ENCODE peak calls at places on chromosome 1, in eight cellular contexts. One of them, this sample, is unnamed.
A peak's percentile ranks its signal among the peaks of the same experiment; 100 is the strongest.

GRCh38 chr1:31926846-31927660 is 11.1 kb downstream of the PTP4A2 start:
- DNase-seq in BJ: no peak
- DNase-seq in GM12864: no peak
- DNase-seq in A549: no peak
- DNase-seq in endodermal cell: no peak
- DNase-seq in HFFc6: no peak
- DNase-seq in heart right ventricle: no peak
- DNase-seq in WERI-Rb-1: no peak
- DNase-seq in this sample: no peak

GRCh38 chr1:33576821-33577599 is 104.6 kb downstream of the ZSCAN20 start:
- DNase-seq in BJ: no peak
- DNase-seq in GM12864: no peak
- DNase-seq in A549: no peak
- DNase-seq in endodermal cell: peak; percentile 51
- DNase-seq in HFFc6: no peak
- DNase-seq in heart right ventricle: no peak
- DNase-seq in WERI-Rb-1: no peak
- DNase-seq in this sample: no peak

GRCh38 chr1:246165826-246166709 is 341.0 kb downstream of the SMYD3 start:
- DNase-seq in BJ: no peak
- DNase-seq in GM12864: no peak
- DNase-seq in A549: peak; percentile 51
- DNase-seq in endodermal cell: no peak
- DNase-seq in HFFc6: no peak
- DNase-seq in heart right ventricle: no peak
- DNase-seq in WERI-Rb-1: no peak
- DNase-seq in this sample: no peak

GRCh38 chr1:241213147-241213546 is 143.9 kb downstream of the RGS7 start:
- DNase-seq in BJ: no peak
- DNase-seq in GM12864: no peak
- DNase-seq in A549: no peak
- DNase-seq in endodermal cell: no peak
- DNase-seq in HFFc6: no peak
- DNase-seq in heart right ventricle: no peak
- DNase-seq in WERI-Rb-1: no peak
- DNase-seq in this sample: no peak

GRCh38 chr1:31677949-31678348 is 25.9 kb downstream of the COL16A1 start:
- DNase-seq in BJ: no peak
- DNase-seq in GM12864: no peak
- DNase-seq in A549: no peak
- DNase-seq in endodermal cell: no peak
- DNase-seq in HFFc6: no peak
- DNase-seq in heart right ventricle: no peak
- DNase-seq in WERI-Rb-1: no peak
- DNase-seq in this sample: no peak

GRCh38 chr1:102872097-102872496 is 236.2 kb downstream of the COL11A1 start:
- DNase-seq in BJ: no peak
- DNase-seq in GM12864: no peak
- DNase-seq in A549: no peak
- DNase-seq in endodermal cell: no peak
- DNase-seq in HFFc6: no peak
- DNase-seq in heart right ventricle: no peak
- DNase-seq in WERI-Rb-1: no peak
- DNase-seq in this sample: no peak

GRCh38 chr1:98119793-98120192 is 199.0 kb upstream of the DPYD start:
- DNase-seq in BJ: no peak
- DNase-seq in GM12864: no peak
- DNase-seq in A549: peak; percentile 7
- DNase-seq in endodermal cell: peak; percentile 67
- DNase-seq in HFFc6: no peak
- DNase-seq in heart right ventricle: no peak
- DNase-seq in WERI-Rb-1: no peak
- DNase-seq in this sample: peak; percentile 8

GRCh38 chr1:159561513-159561912 is 25.7 kb upstream of the OR10J5 start:
- DNase-seq in BJ: no peak
- DNase-seq in GM12864: no peak
- DNase-seq in A549: no peak
- DNase-seq in endodermal cell: no peak
- DNase-seq in HFFc6: no peak
- DNase-seq in heart right ventricle: no peak
- DNase-seq in WERI-Rb-1: no peak
- DNase-seq in this sample: no peak

GRCh38 chr1:6703016-6703415 is 1.4 kb upstream of the DNAJC11 start:
- DNase-seq in BJ: no peak
- DNase-seq in GM12864: no peak
- DNase-seq in A549: no peak
- DNase-seq in endodermal cell: no peak
- DNase-seq in HFFc6: no peak
- DNase-seq in heart right ventricle: no peak
- DNase-seq in WERI-Rb-1: no peak
- DNase-seq in this sample: no peak

GRCh38 chr1:67532452-67533216 is 102.4 kb upstream of the SERBP1 start:
- DNase-seq in BJ: peak; percentile 37
- DNase-seq in GM12864: peak; percentile 45
- DNase-seq in A549: peak; percentile 82
- DNase-seq in endodermal cell: peak; percentile 75
- DNase-seq in HFFc6: peak; percentile 78
- DNase-seq in heart right ventricle: peak; percentile 42
- DNase-seq in WERI-Rb-1: peak; percentile 71
- DNase-seq in this sample: peak; percentile 78

GRCh38 chr1:25017436-25018109 is 87.5 kb upstream of the RUNX3 start:
- DNase-seq in BJ: no peak
- DNase-seq in GM12864: no peak
- DNase-seq in A549: peak; percentile 23
- DNase-seq in endodermal cell: peak; percentile 84
- DNase-seq in HFFc6: peak; percentile 17
- DNase-seq in heart right ventricle: no peak
- DNase-seq in WERI-Rb-1: peak; percentile 52
- DNase-seq in this sample: no peak
- TF ChIP-seq CTCF in BJ: no peak
- TF ChIP-seq CTCF in GM12864: no peak
- TF ChIP-seq CTCF in A549: no peak
- TF ChIP-seq CTCF in endodermal cell: peak; percentile 55
- TF ChIP-seq CTCF in HFFc6: peak; percentile 41
- TF ChIP-seq CTCF in heart right ventricle: no peak
- TF ChIP-seq CTCF in WERI-Rb-1: peak; percentile 58
- TF ChIP-seq CTCF in this sample: peak; percentile 9

GRCh38 chr1:243414152-243414494 is 158.3 kb downstream of the SDCCAG8 start:
- DNase-seq in BJ: no peak
- DNase-seq in GM12864: no peak
- DNase-seq in A549: no peak
- DNase-seq in endodermal cell: no peak
- DNase-seq in HFFc6: no peak
- DNase-seq in heart right ventricle: no peak
- DNase-seq in WERI-Rb-1: no peak
- DNase-seq in this sample: no peak
- TF ChIP-seq CTCF in BJ: no peak
- TF ChIP-seq CTCF in GM12864: no peak
- TF ChIP-seq CTCF in A549: no peak
- TF ChIP-seq CTCF in endodermal cell: no peak
- TF ChIP-seq CTCF in HFFc6: no peak
- TF ChIP-seq CTCF in heart right ventricle: no peak
- TF ChIP-seq CTCF in WERI-Rb-1: no peak
- TF ChIP-seq CTCF in this sample: no peak

GRCh38 chr1:112674986-112675727 is 698 bp downstream of the MOV10 start:
- DNase-seq in BJ: no peak
- DNase-seq in GM12864: no peak
- DNase-seq in A549: no peak
- DNase-seq in endodermal cell: peak; percentile 87
- DNase-seq in HFFc6: no peak
- DNase-seq in heart right ventricle: peak; percentile 46
- DNase-seq in WERI-Rb-1: peak; percentile 54
- DNase-seq in this sample: peak; percentile 10
- TF ChIP-seq CTCF in BJ: no peak
- TF ChIP-seq CTCF in GM12864: peak; percentile 3
- TF ChIP-seq CTCF in A549: peak; percentile 17
- TF ChIP-seq CTCF in endodermal cell: peak; percentile 27
- TF ChIP-seq CTCF in HFFc6: peak; percentile 28
- TF ChIP-seq CTCF in heart right ventricle: no peak
- TF ChIP-seq CTCF in WERI-Rb-1: peak; percentile 31
- TF ChIP-seq CTCF in this sample: no peak

DNA sequence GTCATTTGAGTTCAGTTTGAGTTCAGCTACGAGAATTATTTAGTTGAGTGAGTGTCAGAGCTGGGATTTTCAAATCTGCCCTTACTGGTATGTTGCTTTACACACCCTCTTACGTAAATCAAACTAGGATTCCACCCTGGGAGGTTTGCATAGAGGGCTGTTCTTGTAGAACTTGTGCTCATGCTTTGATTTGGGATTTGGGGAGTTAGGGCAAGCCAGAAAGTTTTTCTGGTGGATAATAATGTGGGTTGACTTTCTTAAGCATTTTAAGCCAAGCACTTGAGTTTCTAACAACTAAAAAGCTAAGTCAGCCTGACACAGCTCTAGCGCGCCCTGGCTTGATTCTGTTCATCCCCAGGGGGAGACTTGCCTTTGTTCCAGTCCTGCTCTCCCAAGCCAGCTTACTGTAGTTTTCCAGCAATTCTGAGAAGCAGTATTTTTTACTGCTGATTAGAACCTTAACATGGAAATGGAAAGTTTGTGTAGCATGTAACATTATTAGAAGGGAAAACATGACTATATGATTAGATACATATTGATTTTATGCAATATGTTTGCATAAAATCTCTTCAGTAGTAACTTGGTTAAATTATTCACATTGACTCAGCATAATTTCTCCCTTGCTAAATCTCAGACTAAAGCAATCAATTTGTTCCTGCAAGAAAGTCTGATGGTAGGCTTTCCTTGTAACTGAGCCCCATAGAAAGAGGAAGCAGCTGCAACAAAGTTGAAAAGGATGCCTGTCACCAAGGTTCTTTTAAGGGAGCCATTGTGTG is 11.1 kb upstream of the PGD start:
- DNase-seq in BJ: no peak
- DNase-seq in GM12864: no peak
- DNase-seq in A549: peak; percentile 97
- DNase-seq in endodermal cell: peak; percentile 62
- DNase-seq in HFFc6: peak; percentile 80
- DNase-seq in heart right ventricle: peak; percentile 51
- DNase-seq in WERI-Rb-1: no peak
- DNase-seq in this sample: peak; percentile 63
- TF ChIP-seq CTCF in BJ: peak; percentile 30
- TF ChIP-seq CTCF in GM12864: no peak
- TF ChIP-seq CTCF in A549: no peak
- TF ChIP-seq CTCF in endodermal cell: peak; percentile 19
- TF ChIP-seq CTCF in HFFc6: peak; percentile 27
- TF ChIP-seq CTCF in heart right ventricle: no peak
- TF ChIP-seq CTCF in WERI-Rb-1: no peak
- TF ChIP-seq CTCF in this sample: no peak

GRCh38 chr1:21655748-21656147 is 13.4 kb downstream of the RAP1GAP start:
- DNase-seq in BJ: no peak
- DNase-seq in GM12864: no peak
- DNase-seq in A549: peak; percentile 51
- DNase-seq in endodermal cell: peak; percentile 89
- DNase-seq in HFFc6: peak; percentile 8
- DNase-seq in heart right ventricle: no peak
- DNase-seq in WERI-Rb-1: peak; percentile 65
- DNase-seq in this sample: no peak
- TF ChIP-seq CTCF in BJ: no peak
- TF ChIP-seq CTCF in GM12864: no peak
- TF ChIP-seq CTCF in A549: no peak
- TF ChIP-seq CTCF in endodermal cell: peak; percentile 60
- TF ChIP-seq CTCF in HFFc6: no peak
- TF ChIP-seq CTCF in heart right ventricle: no peak
- TF ChIP-seq CTCF in WERI-Rb-1: peak; percentile 65
- TF ChIP-seq CTCF in this sample: no peak

GRCh38 chr1:235516862-235517446 is 12.7 kb upstream of the B3GALNT2 start:
- DNase-seq in BJ: no peak
- DNase-seq in GM12864: no peak
- DNase-seq in A549: no peak
- DNase-seq in endodermal cell: peak; percentile 63
- DNase-seq in HFFc6: no peak
- DNase-seq in heart right ventricle: no peak
- DNase-seq in WERI-Rb-1: no peak
- DNase-seq in this sample: no peak

GRCh38 chr1:235515844-235516512 is 11.7 kb upstream of the B3GALNT2 start:
- DNase-seq in BJ: no peak
- DNase-seq in GM12864: no peak
- DNase-seq in A549: no peak
- DNase-seq in endodermal cell: no peak
- DNase-seq in HFFc6: no peak
- DNase-seq in heart right ventricle: no peak
- DNase-seq in WERI-Rb-1: no peak
- DNase-seq in this sample: no peak

GRCh38 chr1:235511470-235512240 is 7.4 kb upstream of the B3GALNT2 start:
- DNase-seq in BJ: no peak
- DNase-seq in GM12864: no peak
- DNase-seq in A549: peak; percentile 47
- DNase-seq in endodermal cell: peak; percentile 68
- DNase-seq in HFFc6: peak; percentile 23
- DNase-seq in heart right ventricle: no peak
- DNase-seq in WERI-Rb-1: peak; percentile 65
- DNase-seq in this sample: peak; percentile 49

DNA sequence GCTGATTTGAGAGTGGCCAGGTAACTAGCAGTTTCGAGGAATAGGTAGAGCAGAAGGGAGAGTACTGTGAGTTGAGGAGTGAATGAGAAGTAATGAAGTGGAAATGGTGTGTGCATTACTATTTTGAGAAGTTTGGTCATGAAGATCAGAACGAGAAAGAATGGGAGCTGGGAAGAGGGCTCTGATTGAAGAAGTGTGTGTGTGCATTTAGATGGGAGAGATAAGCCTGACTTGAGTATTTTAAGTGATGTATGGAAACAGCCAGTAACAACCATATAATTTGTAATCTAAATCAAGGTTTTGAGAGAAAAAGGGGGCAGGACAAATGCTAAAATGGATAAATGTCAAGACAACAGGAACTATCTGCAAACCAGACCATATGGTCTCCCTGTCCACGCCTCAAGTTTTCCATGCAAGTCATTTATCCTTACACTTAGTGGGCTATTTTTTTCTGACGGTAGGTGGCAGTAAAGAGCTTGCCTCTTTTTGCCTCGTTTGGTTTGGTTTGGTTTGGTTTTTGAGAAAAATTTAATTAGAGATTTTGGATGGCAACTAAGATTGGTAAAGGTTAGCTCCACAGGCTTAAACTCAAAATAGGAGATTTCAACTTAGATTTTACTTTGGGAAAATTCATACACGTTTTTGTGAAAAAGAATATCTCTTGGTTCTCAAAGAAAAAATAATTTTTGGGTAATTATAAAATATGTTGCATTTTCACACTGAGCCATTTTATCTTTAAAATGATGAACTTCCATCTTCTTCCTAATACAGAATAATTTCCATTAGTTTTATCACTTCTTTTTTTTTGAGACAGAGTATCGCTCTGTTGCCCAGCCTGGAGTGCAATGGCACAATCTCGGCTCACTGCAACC is 9.5 kb upstream of the B3GALNT2 start:
- DNase-seq in BJ: no peak
- DNase-seq in GM12864: no peak
- DNase-seq in A549: peak; percentile 74
- DNase-seq in endodermal cell: peak; percentile 64
- DNase-seq in HFFc6: peak; percentile 70
- DNase-seq in heart right ventricle: peak; percentile 62
- DNase-seq in WERI-Rb-1: peak; percentile 70
- DNase-seq in this sample: peak; percentile 45
- TF ChIP-seq CTCF in BJ: peak; percentile 88
- TF ChIP-seq CTCF in GM12864: peak; percentile 84
- TF ChIP-seq CTCF in A549: peak; percentile 96
- TF ChIP-seq CTCF in endodermal cell: peak; percentile 96
- TF ChIP-seq CTCF in HFFc6: peak; percentile 98
- TF ChIP-seq CTCF in heart right ventricle: peak; percentile 90
- TF ChIP-seq CTCF in WERI-Rb-1: peak; percentile 91
- TF ChIP-seq CTCF in this sample: peak; percentile 97